ENCODE peak calls at places on chromosomes 4 and X, in seven cellular contexts. W, C, K, D, O, A and H are unnamed samples.
A peak's percentile ranks its signal among the peaks of the same experiment; 100 is the strongest.

GRCh38 chr4:64911846-64912245 is 502.6 kb upstream of the TECRL start:
- DNase-seq in W (no peak), C (no peak), K (no peak), D (no peak), O (no peak), A (no peak), H (no peak)

GRCh38 chr4:164438321-164438720 is 315.6 kb upstream of the SMIM31 start:
- DNase-seq in W (no peak), C (peak; percentile 79), K (no peak), D (no peak), O (no peak), A (no peak), H (peak; percentile 55)

GRCh38 chrX:44829836-44830235 is 14.0 kb upstream of the DUSP21 start:
- DNase-seq in W (no peak), C (no peak), K (no peak), D (no peak), O (no peak), A (no peak), H (no peak)

GRCh38 chrX:47448165-47448806 is 34.7 kb downstream of the ZNF41 start:
- DNase-seq in W (no peak), C (no peak), K (no peak), D (no peak), O (no peak), A (no peak), H (no peak)

GRCh38 chrX:1215123-1215823 is 2.8 kb upstream of the CRLF2 start:
- DNase-seq in W (no peak), C (no peak), K (no peak), D (no peak), O (no peak), A (no peak), H (no peak)

GRCh38 chr4:86730310-86730709 is 118.9 kb downstream of the SLC10A6 start:
- DNase-seq in W (no peak), C (peak; percentile 12), K (no peak), D (peak; percentile 49), O (no peak), A (no peak), H (no peak)

GRCh38 chr4:84678976-84679744 is 96.2 kb downstream of the CDS1 start:
- DNase-seq in W (no peak), C (no peak), K (no peak), D (peak; percentile 43), O (no peak), A (no peak), H (no peak)

GRCh38 chr4:173168396-173169177 is at the start of gene GALNT7:
- DNase-seq in W (peak; percentile 80), C (no peak), K (peak; percentile 56), D (peak; percentile 60), O (peak; percentile 64), A (no peak), H (peak; percentile 67)

GRCh38 chrX:71216446-71216845 is 6.6 kb upstream of the GJB1 start:
- DNase-seq in W (peak; percentile 79), C (no peak), K (no peak), D (no peak), O (no peak), A (no peak), H (no peak)

GRCh38 chr4:15455290-15455689 is 14.4 kb upstream of the CC2D2A start:
- DNase-seq in W (no peak), C (peak; percentile 44), K (peak; percentile 40), D (no peak), O (no peak), A (peak; percentile 9), H (no peak)

GRCh38 chr4:151114986-151115385 is 15.6 kb downstream of the RPS3A start:
- DNase-seq in W (no peak), C (no peak), K (no peak), D (no peak), O (no peak), A (no peak), H (peak; percentile 17)

GRCh38 chr4:36917413-36917812 is 327.1 kb upstream of the NWD2 start:
- DNase-seq in W (no peak), C (no peak), K (no peak), D (no peak), O (no peak), A (no peak), H (no peak)

GRCh38 chr4:51843309-51844156 is 580 bp downstream of the DCUN1D4 start:
- DNase-seq in W (no peak), C (peak; percentile 53), K (peak; percentile 75), D (peak; percentile 76), O (peak; percentile 61), A (no peak), H (peak; percentile 63)

GRCh38 chr4:183360161-183360919 is 38.1 kb upstream of the CLDN24 start:
- DNase-seq in W (no peak), C (peak; percentile 31), K (no peak), D (peak; percentile 22), O (no peak), A (no peak), H (peak; percentile 38)

GRCh38 chr4:188550296-188550695 is 411.1 kb downstream of the TRIML1 start:
- DNase-seq in W (no peak), C (peak; percentile 51), K (no peak), D (no peak), O (no peak), A (no peak), H (peak; percentile 5)

GRCh38 chr4:159417006-159417405 is 314.1 kb downstream of the RAPGEF2 start:
- DNase-seq in W (no peak), C (no peak), K (no peak), D (no peak), O (no peak), A (no peak), H (no peak)

GRCh38 chrX:68945603-68946228 is 116.9 kb downstream of the EFNB1 start:
- DNase-seq in W (no peak), C (peak; percentile 47), K (no peak), D (no peak), O (no peak), A (no peak), H (peak; percentile 44)

GRCh38 chrX:9644335-9644734 is 121.3 kb downstream of the GPR143 start:
- DNase-seq in W (no peak), C (no peak), K (no peak), D (no peak), O (no peak), A (no peak), H (no peak)

GRCh38 chrX:340641-341423 is 22.2 kb upstream of the GTPBP6 start:
- DNase-seq in W (no peak), C (no peak), K (peak; percentile 11), D (no peak), O (no peak), A (no peak), H (no peak)

GRCh38 chrX:13373807-13374187 is 53.9 kb upstream of the ATXN3L start:
- DNase-seq in W (no peak), C (peak; percentile 62), K (no peak), D (no peak), O (no peak), A (no peak), H (peak; percentile 79)

GRCh38 chr4:8738471-8738931 is 133.1 kb downstream of the HMX1 start:
- DNase-seq in W (no peak), C (no peak), K (no peak), D (no peak), O (no peak), A (no peak), H (no peak)